ENCODE peak calls at places on chromosomes 1 and 21, in seven cellular contexts. I is left ventricle myocardium inferior, N is esophagus squamous epithelium, P is mesothelial cell of epicardium, M is glutamatergic neuron, F is AG04450, V is mammary epithelial cell. G is an unnamed sample.

GRCh38 chr21:34367320-34367935 is 3.6 kb downstream of the KCNE2 start:
- DNase-seq in M (peak), P (no peak), V (peak), F (peak), I (no peak), N (no peak), G (peak)

GRCh38 chr1:53367503-53368313 is 39.8 kb upstream of the LRP8 start:
- DNase-seq in N (no peak), V (no peak), P (peak), M (no peak), I (no peak), F (no peak), G (no peak)

GRCh38 chr1:230292739-230293720 is 133.1 kb downstream of the PGBD5 start:
- DNase-seq in M (no peak), V (peak), F (no peak), P (no peak), I (no peak), N (no peak), G (no peak)

GRCh38 chr1:27601321-27601770 is 2.6 kb downstream of the AHDC1 start:
- DNase-seq in P (no peak), F (no peak), I (no peak), N (no peak), M (no peak), V (no peak), G (no peak)

GRCh38 chr1:25110480-25110879 is 121.8 kb downstream of the SYF2 start:
- DNase-seq in N (no peak), P (no peak), F (no peak), M (no peak), I (no peak), V (no peak), G (no peak)

GRCh38 chr1:233341117-233341516 is 13.6 kb downstream of the MAP3K21 start:
- DNase-seq in I (no peak), N (no peak), P (no peak), M (no peak), V (peak), F (no peak), G (no peak)

GRCh38 chr1:198809247-198809646 is 170.4 kb downstream of the PTPRC start:
- DNase-seq in F (no peak), V (no peak), P (no peak), N (no peak), I (no peak), M (no peak), G (no peak)

GRCh38 chr1:150555971-150556865 is 7.0 kb downstream of the ADAMTSL4 start:
- DNase-seq in P (no peak), I (no peak), N (no peak), M (peak), F (no peak), V (no peak), G (no peak)

GRCh38 chr1:20731057-20731991 is 1.2 kb downstream of the SH2D5 start:
- DNase-seq in F (no peak), M (no peak), P (no peak), V (no peak), I (no peak), N (no peak), G (no peak)

GRCh38 chr21:42319851-42320602 is 4.8 kb upstream of the TFF3 start:
- DNase-seq in M (no peak), V (no peak), I (no peak), F (no peak), N (no peak), P (no peak), G (no peak)

GRCh38 chr1:38539931-38540330 is 319.6 kb downstream of the RRAGC start:
- DNase-seq in M (no peak), F (no peak), V (no peak), N (no peak), I (no peak), P (no peak), G (no peak)

GRCh38 chr1:101112051-101112770 is 86.6 kb upstream of the DPH5 start:
- DNase-seq in P (no peak), V (no peak), M (no peak), N (peak), F (no peak), I (peak), G (no peak)

GRCh38 chr1:82506970-82507369 is 706.2 kb downstream of the ADGRL2 start:
- DNase-seq in P (no peak), M (no peak), V (no peak), F (no peak), I (no peak), N (no peak), G (no peak)

GRCh38 chr21:29371464-29371863 is 72.7 kb downstream of the BACH1 start:
- DNase-seq in V (no peak), F (no peak), I (no peak), P (no peak), M (no peak), N (no peak), G (no peak)

GRCh38 chr21:45578811-45579381 is 36.7 kb upstream of the SLC19A1 start:
- DNase-seq in V (no peak), M (no peak), N (no peak), F (no peak), P (no peak), I (no peak), G (no peak)

GRCh38 chr1:51877434-51878306 is 857 bp downstream of the NRDC start:
- DNase-seq in V (peak), I (no peak), F (no peak), P (no peak), N (no peak), M (no peak), G (peak)

GRCh38 chr1:153506831-153507413 is 28.9 kb downstream of the S100A6 start:
- DNase-seq in M (no peak), P (no peak), F (peak), N (no peak), I (peak), V (peak), G (peak)

GRCh38 chr1:50720457-50721053 is 239.5 kb downstream of the FAF1 start:
- DNase-seq in N (no peak), P (no peak), I (no peak), F (no peak), M (no peak), V (no peak), G (no peak)

GRCh38 chr21:33115586-33116541 is 45.9 kb downstream of the OLIG1 start:
- DNase-seq in I (no peak), V (no peak), N (no peak), M (no peak), P (no peak), F (no peak), G (no peak)

GRCh38 chr1:3459940-3460652 is 5.6 kb downstream of the ARHGEF16 start:
- DNase-seq in M (peak), P (no peak), N (no peak), V (no peak), F (no peak), I (no peak), G (no peak)

GRCh38 chr1:247906504-247907047 is 11.2 kb downstream of the OR2W3 start:
- DNase-seq in N (no peak), P (no peak), F (no peak), V (peak), I (no peak), M (no peak), G (peak)

GRCh38 chr1:221101792-221102191 is 222.5 kb downstream of the HLX start:
- DNase-seq in I (no peak), M (no peak), P (no peak), F (no peak), N (no peak), V (no peak), G (peak)

GRCh38 chr1:226661271-226661670 is 77.8 kb downstream of the ITPKB start:
- DNase-seq in M (no peak), I (no peak), P (no peak), N (no peak), V (no peak), F (no peak), G (no peak)

GRCh38 chr1:63864224-63864623 is 90.4 kb downstream of the ROR1 start:
- DNase-seq in F (no peak), I (no peak), P (no peak), N (no peak), M (no peak), V (peak), G (no peak)

GRCh38 chr1:192261476-192261875 is 55.3 kb upstream of the RGS21 start:
- DNase-seq in F (no peak), N (no peak), V (no peak), M (no peak), I (no peak), P (no peak), G (no peak)

GRCh38 chr1:26697441-26697977 is 1.7 kb downstream of the ARID1A start:
- DNase-seq in V (no peak), N (no peak), P (no peak), I (no peak), F (no peak), M (no peak), G (no peak)

GRCh38 chr1:205570796-205571537 is 60.8 kb downstream of the ELK4 start:
- DNase-seq in F (no peak), I (no peak), V (peak), N (no peak), M (no peak), P (no peak), G (no peak)

GRCh38 chr1:14970115-14970798 is 183.3 kb upstream of the TMEM51 start:
- DNase-seq in F (no peak), N (no peak), I (peak), P (no peak), V (peak), M (peak), G (peak)

GRCh38 chr1:51636765-51637522 is 20.1 kb downstream of the OSBPL9 start:
- DNase-seq in I (no peak), N (no peak), F (peak), P (no peak), V (peak), M (no peak), G (peak)

GRCh38 chr1:176897350-176898236 is 266.9 kb downstream of the ASTN1 start:
- DNase-seq in I (peak), V (peak), F (peak), M (peak), N (no peak), P (peak), G (peak)

GRCh38 chr1:11804666-11805453 is 904 bp downstream of the MTHFR start:
- DNase-seq in V (peak), I (peak), P (no peak), N (no peak), F (no peak), M (no peak), G (no peak)

GRCh38 chr1:60425528-60425927 is 352.0 kb upstream of the C1orf87 start:
- DNase-seq in P (no peak), V (no peak), N (no peak), I (no peak), M (no peak), F (no peak), G (no peak)

GRCh38 chr1:75723989-75724471 is 479 bp upstream of the ACADM start:
- DNase-seq in P (no peak), V (peak), F (peak), M (peak), N (no peak), I (peak), G (peak)

GRCh38 chr1:36553591-36554417 is 71.1 kb upstream of the CSF3R start:
- DNase-seq in P (peak), F (peak), V (peak), I (peak), N (no peak), M (peak), G (peak)
- TF ChIP-seq CTCF in P (peak), F (peak), V (peak), I (peak), N (peak), M (peak), G (peak)

DNA sequence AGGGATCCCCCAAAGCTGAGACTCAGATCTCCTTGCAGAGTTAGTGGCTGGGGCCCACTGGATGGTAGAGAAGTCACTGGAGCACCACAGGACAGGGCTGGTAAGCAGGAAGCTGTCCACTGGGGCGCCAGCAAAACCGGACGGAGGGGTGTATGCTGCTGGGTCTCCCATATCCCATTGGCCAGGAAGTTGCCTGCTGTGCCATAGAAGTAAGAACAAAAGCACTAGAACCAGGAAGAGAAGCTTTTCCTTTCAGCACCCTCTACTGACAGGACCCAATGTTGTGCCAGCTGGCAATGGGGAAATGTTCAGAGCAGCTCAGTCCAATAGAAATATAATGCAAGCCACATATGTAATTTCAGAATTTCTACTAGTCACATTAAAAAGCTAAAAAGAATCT is 146.6 kb downstream of the SPATA46 start:
- DNase-seq in I (peak), N (no peak), V (no peak), F (no peak), M (no peak), P (no peak), G (no peak)
- TF ChIP-seq CTCF in I (no peak), N (no peak), V (peak), F (peak), M (no peak), P (no peak), G (peak)

GRCh38 chr1:15973772-15974171 is 2.1 kb downstream of the ZBTB17 start:
- DNase-seq in I (no peak), F (no peak), M (no peak), V (no peak), P (no peak), N (no peak), G (no peak)

GRCh38 chr1:15974855-15975254 is 1.0 kb downstream of the ZBTB17 start:
- DNase-seq in M (no peak), I (no peak), N (no peak), F (no peak), V (peak), P (no peak), G (no peak)

GRCh38 chr1:15972409-15972808 is 3.5 kb downstream of the ZBTB17 start:
- DNase-seq in F (no peak), P (no peak), V (no peak), I (no peak), M (no peak), N (no peak), G (no peak)

GRCh38 chr1:15975805-15976680 is at the start of gene ZBTB17:
- DNase-seq in I (peak), P (peak), V (peak), N (peak), M (peak), F (peak), G (peak)

DNA sequence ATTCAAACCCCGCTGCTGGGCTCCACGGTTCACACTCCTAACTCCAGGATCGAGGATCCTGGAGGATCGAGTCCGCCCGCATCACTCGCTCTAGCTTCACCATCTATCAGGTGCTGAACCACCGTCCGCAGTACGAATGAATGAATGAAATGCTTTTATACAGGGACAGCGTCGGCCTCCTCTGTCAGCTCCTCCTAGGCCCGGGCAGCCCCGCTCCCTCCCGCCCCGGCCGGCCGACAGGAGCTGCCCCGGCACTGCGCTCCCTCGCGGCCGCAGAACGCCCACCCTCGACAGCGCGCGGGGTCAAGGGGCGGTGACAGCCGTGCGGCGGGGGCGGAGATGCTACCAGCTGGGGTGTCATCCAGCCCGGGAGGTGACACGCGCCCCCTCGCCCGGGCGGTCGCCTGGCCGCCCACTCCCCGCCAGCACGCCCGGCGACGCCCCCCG is 520 bp downstream of the ZBTB17 start:
- DNase-seq in V (peak), M (peak), I (peak), F (no peak), N (no peak), P (no peak), G (peak)
- TF ChIP-seq CTCF in V (no peak), M (peak), I (no peak), F (no peak), N (no peak), P (no peak), G (peak)

GRCh38 chr1:179296831-179297377 is 3.3 kb downstream of the SOAT1 start:
- DNase-seq in F (no peak), I (no peak), V (no peak), N (no peak), M (no peak), P (no peak), G (no peak)

GRCh38 chr1:179295356-179295755 is 1.8 kb downstream of the SOAT1 start:
- DNase-seq in I (no peak), M (no peak), P (no peak), V (no peak), F (no peak), N (no peak), G (no peak)

GRCh38 chr1:179296356-179296755 is 2.8 kb downstream of the SOAT1 start:
- DNase-seq in P (no peak), F (no peak), M (no peak), V (no peak), N (no peak), I (no peak), G (no peak)

GRCh38 chr1:179288977-179289376 is 4.6 kb upstream of the SOAT1 start:
- DNase-seq in P (no peak), M (no peak), I (no peak), N (no peak), F (no peak), V (no peak), G (no peak)

DNA sequence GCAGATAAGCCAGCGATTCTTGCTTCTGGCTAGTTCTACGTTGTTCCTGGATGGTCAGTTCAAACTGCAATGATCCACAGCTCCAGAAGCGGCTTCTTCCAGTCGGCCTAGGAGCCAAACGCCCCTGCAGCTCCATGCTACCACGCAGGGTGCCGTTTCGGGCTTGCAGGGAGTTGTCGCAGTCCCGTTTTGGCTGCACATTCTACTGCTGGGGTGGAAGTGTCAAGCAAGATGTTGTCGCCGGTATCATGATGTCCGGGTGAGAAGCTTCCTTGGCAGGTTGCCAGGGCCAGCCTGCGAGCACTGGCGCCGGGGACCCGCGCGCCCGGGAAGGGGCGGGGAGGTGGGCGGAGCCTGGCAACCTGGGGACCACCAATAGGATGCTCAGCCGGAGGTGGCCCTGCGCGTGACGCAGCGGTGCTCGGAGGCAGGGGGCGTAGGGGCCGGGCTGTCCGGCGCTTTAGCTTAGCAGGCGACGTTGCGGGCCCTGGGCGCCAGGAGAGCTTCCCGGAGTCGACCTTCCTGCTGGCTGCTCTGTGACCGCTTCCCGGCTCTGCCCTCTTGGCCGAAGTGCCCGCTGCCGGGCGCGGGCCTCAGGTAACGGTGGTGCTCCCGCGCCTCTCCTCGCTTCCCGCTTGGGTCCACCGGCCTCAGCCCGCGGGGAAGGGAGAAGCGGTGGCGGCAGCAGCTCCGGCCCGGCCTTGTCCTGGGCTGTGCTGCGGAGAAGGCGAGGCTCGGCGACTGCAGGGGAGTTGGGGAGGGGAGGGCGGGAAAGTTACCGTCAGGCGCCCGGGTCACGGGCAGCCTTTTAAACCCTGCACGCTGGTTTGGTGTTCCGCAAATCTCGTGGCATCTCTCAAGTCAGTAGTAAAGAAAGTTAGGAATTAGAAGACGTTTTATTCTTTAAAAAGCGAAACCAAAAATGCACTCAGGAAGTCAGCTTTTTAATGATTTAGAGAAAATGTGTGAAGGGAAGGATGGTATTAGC is at the start of gene SOAT1:
- DNase-seq in F (peak), M (peak), I (peak), N (peak), P (peak), V (peak), G (peak)
- TF ChIP-seq CTCF in F (peak), M (no peak), I (no peak), N (no peak), P (no peak), V (no peak), G (peak)

GRCh38 chr1:238710697-238711096 is 675.7 kb upstream of the CHRM3 start:
- DNase-seq in F (no peak), N (no peak), V (peak), P (no peak), I (no peak), M (no peak), G (no peak)
- TF ChIP-seq CTCF in F (no peak), N (no peak), V (peak), P (no peak), I (no peak), M (no peak), G (peak)

GRCh38 chr1:30845891-30846290 is 62.7 kb downstream of the SDC3 start:
- DNase-seq in I (no peak), P (no peak), N (no peak), V (no peak), F (no peak), M (no peak), G (no peak)
- TF ChIP-seq CTCF in I (no peak), P (no peak), N (no peak), V (no peak), F (no peak), M (no peak), G (peak)

DNA sequence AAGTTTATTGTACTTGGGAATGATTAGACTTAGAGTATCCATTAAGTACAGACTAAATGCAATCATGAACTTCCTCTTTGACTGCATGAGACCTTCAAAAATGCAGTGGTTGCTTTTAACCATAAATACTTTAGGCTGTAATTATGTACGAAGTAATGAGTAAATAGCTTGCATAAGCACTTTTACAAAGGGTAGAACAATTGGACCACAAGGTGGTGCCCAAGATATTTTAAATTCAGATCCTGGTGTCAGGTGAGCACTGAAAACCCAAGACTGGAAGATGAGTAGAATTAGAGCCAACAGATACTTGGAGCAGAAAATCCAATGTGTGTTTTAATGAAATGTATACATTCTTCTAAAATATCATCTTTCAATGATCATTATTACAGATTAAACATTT is 43.4 kb upstream of the RHOU start:
- DNase-seq in V (peak), M (no peak), I (no peak), F (no peak), P (no peak), N (no peak), G (peak)
- TF ChIP-seq CTCF in V (peak), M (peak), I (peak), F (peak), P (peak), N (peak), G (peak)

G was measured in HFFc6.